ENCODE peak calls at places on chromosomes 16 and 17, in seven cellular contexts. One of them, this sample, is unnamed.

GRCh38 chr16:80931985-80932720 is 74.5 kb downstream of the CMC2 start:
- DNase-seq in HL-60: peak
- DNase-seq in left ventricle myocardium inferior: peak
- DNase-seq in stomach: peak
- DNase-seq in IMR-90: peak
- DNase-seq in tibial artery: peak
- DNase-seq in mammary epithelial cell: peak
- DNase-seq in this sample: peak

GRCh38 chr16:74785031-74785430 is 10.4 kb upstream of the FA2H start:
- DNase-seq in HL-60: no peak
- DNase-seq in left ventricle myocardium inferior: no peak
- DNase-seq in stomach: no peak
- DNase-seq in IMR-90: no peak
- DNase-seq in tibial artery: no peak
- DNase-seq in mammary epithelial cell: no peak
- DNase-seq in this sample: no peak

GRCh38 chr17:4934173-4934979 is 2.3 kb downstream of the GP1BA start:
- DNase-seq in HL-60: peak
- DNase-seq in left ventricle myocardium inferior: no peak
- DNase-seq in stomach: peak
- DNase-seq in IMR-90: peak
- DNase-seq in tibial artery: no peak
- DNase-seq in mammary epithelial cell: peak
- DNase-seq in this sample: no peak

GRCh38 chr17:61139219-61139618 is 260.4 kb upstream of the TBX2 start:
- DNase-seq in HL-60: peak
- DNase-seq in left ventricle myocardium inferior: no peak
- DNase-seq in stomach: peak
- DNase-seq in IMR-90: peak
- DNase-seq in tibial artery: peak
- DNase-seq in mammary epithelial cell: peak
- DNase-seq in this sample: no peak

GRCh38 chr16:5551909-5552308 is 454.3 kb upstream of the EEF2KMT start:
- DNase-seq in HL-60: no peak
- DNase-seq in left ventricle myocardium inferior: no peak
- DNase-seq in stomach: no peak
- DNase-seq in IMR-90: no peak
- DNase-seq in tibial artery: no peak
- DNase-seq in mammary epithelial cell: no peak
- DNase-seq in this sample: no peak

GRCh38 chr16:68636064-68636551 is 9.0 kb upstream of the CDH3 start:
- DNase-seq in HL-60: no peak
- DNase-seq in left ventricle myocardium inferior: no peak
- DNase-seq in stomach: peak
- DNase-seq in IMR-90: no peak
- DNase-seq in tibial artery: no peak
- DNase-seq in mammary epithelial cell: peak
- DNase-seq in this sample: no peak

GRCh38 chr16:49513040-49513439 is 139.4 kb downstream of the C16orf78 start:
- DNase-seq in HL-60: peak
- DNase-seq in left ventricle myocardium inferior: no peak
- DNase-seq in stomach: no peak
- DNase-seq in IMR-90: no peak
- DNase-seq in tibial artery: no peak
- DNase-seq in mammary epithelial cell: no peak
- DNase-seq in this sample: no peak

GRCh38 chr17:56319531-56319930 is 166.3 kb downstream of the ANKFN1 start:
- DNase-seq in HL-60: peak
- DNase-seq in left ventricle myocardium inferior: no peak
- DNase-seq in stomach: no peak
- DNase-seq in IMR-90: peak
- DNase-seq in tibial artery: no peak
- DNase-seq in mammary epithelial cell: peak
- DNase-seq in this sample: no peak

GRCh38 chr17:66417300-66417719 is 114.9 kb downstream of the PRKCA start:
- DNase-seq in HL-60: no peak
- DNase-seq in left ventricle myocardium inferior: no peak
- DNase-seq in stomach: no peak
- DNase-seq in IMR-90: no peak
- DNase-seq in tibial artery: no peak
- DNase-seq in mammary epithelial cell: peak
- DNase-seq in this sample: no peak

GRCh38 chr16:69340095-69340644 is 598 bp downstream of the NIP7 start:
- DNase-seq in HL-60: no peak
- DNase-seq in left ventricle myocardium inferior: no peak
- DNase-seq in stomach: no peak
- DNase-seq in IMR-90: peak
- DNase-seq in tibial artery: no peak
- DNase-seq in mammary epithelial cell: peak
- DNase-seq in this sample: no peak

GRCh38 chr17:78474631-78475146 is 96.2 kb downstream of the PGS1 start:
- DNase-seq in HL-60: no peak
- DNase-seq in left ventricle myocardium inferior: no peak
- DNase-seq in stomach: peak
- DNase-seq in IMR-90: no peak
- DNase-seq in tibial artery: no peak
- DNase-seq in mammary epithelial cell: no peak
- DNase-seq in this sample: no peak

GRCh38 chr16:56632160-56632847 is at the start of gene MT1M:
- DNase-seq in HL-60: no peak
- DNase-seq in left ventricle myocardium inferior: peak
- DNase-seq in stomach: peak
- DNase-seq in IMR-90: no peak
- DNase-seq in tibial artery: peak
- DNase-seq in mammary epithelial cell: no peak
- DNase-seq in this sample: peak

GRCh38 chr16:88264641-88265285 is 118.0 kb upstream of the ZNF469 start:
- DNase-seq in HL-60: peak
- DNase-seq in left ventricle myocardium inferior: peak
- DNase-seq in stomach: peak
- DNase-seq in IMR-90: peak
- DNase-seq in tibial artery: peak
- DNase-seq in mammary epithelial cell: peak
- DNase-seq in this sample: peak

GRCh38 chr16:78896280-78896679 is 704.3 kb downstream of the MAF start:
- DNase-seq in HL-60: no peak
- DNase-seq in left ventricle myocardium inferior: no peak
- DNase-seq in stomach: no peak
- DNase-seq in IMR-90: no peak
- DNase-seq in tibial artery: no peak
- DNase-seq in mammary epithelial cell: no peak
- DNase-seq in this sample: no peak

GRCh38 chr16:79714440-79714839 is 113.9 kb upstream of the MAF start:
- DNase-seq in HL-60: no peak
- DNase-seq in left ventricle myocardium inferior: no peak
- DNase-seq in stomach: no peak
- DNase-seq in IMR-90: no peak
- DNase-seq in tibial artery: peak
- DNase-seq in mammary epithelial cell: no peak
- DNase-seq in this sample: no peak

DNA sequence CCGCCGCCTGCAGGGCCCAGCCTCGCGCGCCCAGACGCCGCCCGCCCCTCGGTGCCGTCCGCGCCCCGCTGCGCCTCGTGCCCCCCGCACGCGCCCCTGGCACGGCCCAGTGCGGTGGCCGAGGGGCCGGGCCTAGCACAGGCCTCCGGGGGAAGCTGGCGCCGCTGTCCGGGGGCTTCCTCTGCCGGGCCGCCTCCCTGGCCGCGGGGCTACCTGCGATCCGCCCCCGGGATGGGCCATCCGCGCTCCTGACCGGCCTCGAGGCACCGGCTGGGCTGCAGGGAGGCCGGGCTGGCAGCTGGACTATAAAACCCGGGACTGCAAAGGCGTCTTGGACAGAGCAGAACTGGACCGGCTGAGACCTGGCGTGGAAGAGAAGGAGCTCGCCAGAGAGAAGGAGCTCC is 778 bp downstream of the BHLHA9 start:
- DNase-seq in HL-60: no peak
- DNase-seq in left ventricle myocardium inferior: no peak
- DNase-seq in stomach: no peak
- DNase-seq in IMR-90: no peak
- DNase-seq in tibial artery: no peak
- DNase-seq in mammary epithelial cell: no peak
- DNase-seq in this sample: no peak
- H3K4me3 ChIP-seq in HL-60: no peak
- H3K4me3 ChIP-seq in left ventricle myocardium inferior: no peak
- H3K4me3 ChIP-seq in stomach: no peak
- H3K4me3 ChIP-seq in IMR-90: no peak
- H3K4me3 ChIP-seq in tibial artery: no peak
- H3K4me3 ChIP-seq in mammary epithelial cell: no peak
- H3K4me3 ChIP-seq in this sample: no peak

GRCh38 chr17:80475949-80476876 is at the start of gene NPTX1:
- DNase-seq in HL-60: no peak
- DNase-seq in left ventricle myocardium inferior: no peak
- DNase-seq in stomach: no peak
- DNase-seq in IMR-90: no peak
- DNase-seq in tibial artery: no peak
- DNase-seq in mammary epithelial cell: no peak
- DNase-seq in this sample: no peak

GRCh38 chr17:80479246-80479566 is 2.8 kb upstream of the NPTX1 start:
- DNase-seq in HL-60: no peak
- DNase-seq in left ventricle myocardium inferior: no peak
- DNase-seq in stomach: no peak
- DNase-seq in IMR-90: no peak
- DNase-seq in tibial artery: no peak
- DNase-seq in mammary epithelial cell: no peak
- DNase-seq in this sample: no peak

GRCh38 chr17:80478487-80479245 is 2.3 kb upstream of the NPTX1 start:
- DNase-seq in HL-60: no peak
- DNase-seq in left ventricle myocardium inferior: no peak
- DNase-seq in stomach: no peak
- DNase-seq in IMR-90: no peak
- DNase-seq in tibial artery: no peak
- DNase-seq in mammary epithelial cell: no peak
- DNase-seq in this sample: no peak

GRCh38 chr17:80476877-80477646 is 655 bp upstream of the NPTX1 start:
- DNase-seq in HL-60: no peak
- DNase-seq in left ventricle myocardium inferior: no peak
- DNase-seq in stomach: no peak
- DNase-seq in IMR-90: no peak
- DNase-seq in tibial artery: no peak
- DNase-seq in mammary epithelial cell: no peak
- DNase-seq in this sample: no peak

GRCh38 chr17:80477647-80478478 is 1.5 kb upstream of the NPTX1 start:
- DNase-seq in HL-60: peak
- DNase-seq in left ventricle myocardium inferior: no peak
- DNase-seq in stomach: no peak
- DNase-seq in IMR-90: peak
- DNase-seq in tibial artery: no peak
- DNase-seq in mammary epithelial cell: peak
- DNase-seq in this sample: no peak
- TF ChIP-seq CTCF in HL-60: no peak
- TF ChIP-seq CTCF in left ventricle myocardium inferior: peak
- TF ChIP-seq CTCF in stomach: peak
- TF ChIP-seq CTCF in IMR-90: peak
- TF ChIP-seq CTCF in tibial artery: peak
- TF ChIP-seq CTCF in mammary epithelial cell: peak
- TF ChIP-seq CTCF in this sample: peak

DNA sequence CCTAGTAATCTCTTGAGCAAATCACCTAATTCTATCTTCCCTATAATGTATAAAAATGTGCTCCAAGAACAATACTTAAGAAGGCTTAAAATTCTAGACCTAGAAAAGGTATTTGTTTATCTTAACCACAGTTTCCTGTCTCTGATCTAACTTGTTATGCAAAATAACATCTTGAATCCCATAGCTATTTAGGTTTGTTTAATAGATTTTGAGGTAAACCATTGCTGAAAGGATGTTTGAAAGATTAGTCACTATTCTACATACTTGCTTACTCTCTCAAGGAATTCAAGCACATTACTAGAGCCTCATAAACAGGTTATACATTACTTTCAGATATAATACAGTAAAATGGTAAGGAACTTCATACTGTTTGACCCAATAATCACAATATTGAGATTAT is 13.0 kb downstream of the CA10 start:
- DNase-seq in HL-60: no peak
- DNase-seq in left ventricle myocardium inferior: no peak
- DNase-seq in stomach: no peak
- DNase-seq in IMR-90: no peak
- DNase-seq in tibial artery: no peak
- DNase-seq in mammary epithelial cell: peak
- DNase-seq in this sample: no peak
- H3K4me3 ChIP-seq in HL-60: no peak
- H3K4me3 ChIP-seq in left ventricle myocardium inferior: no peak
- H3K4me3 ChIP-seq in stomach: no peak
- H3K4me3 ChIP-seq in IMR-90: no peak
- H3K4me3 ChIP-seq in tibial artery: no peak
- H3K4me3 ChIP-seq in mammary epithelial cell: no peak
- H3K4me3 ChIP-seq in this sample: no peak

GRCh38 chr17:8574687-8575086 is 55.8 kb downstream of the MYH10 start:
- DNase-seq in HL-60: no peak
- DNase-seq in left ventricle myocardium inferior: peak
- DNase-seq in stomach: no peak
- DNase-seq in IMR-90: no peak
- DNase-seq in tibial artery: peak
- DNase-seq in mammary epithelial cell: no peak
- DNase-seq in this sample: no peak
- TF ChIP-seq CTCF in HL-60: no peak
- TF ChIP-seq CTCF in left ventricle myocardium inferior: peak
- TF ChIP-seq CTCF in stomach: no peak
- TF ChIP-seq CTCF in IMR-90: no peak
- TF ChIP-seq CTCF in tibial artery: peak
- TF ChIP-seq CTCF in mammary epithelial cell: peak
- TF ChIP-seq CTCF in this sample: no peak

GRCh38 chr17:77457572-77458201 is 316.9 kb downstream of the SEC14L1 start:
- DNase-seq in HL-60: no peak
- DNase-seq in left ventricle myocardium inferior: no peak
- DNase-seq in stomach: no peak
- DNase-seq in IMR-90: no peak
- DNase-seq in tibial artery: no peak
- DNase-seq in mammary epithelial cell: no peak
- DNase-seq in this sample: peak
- H3K4me3 ChIP-seq in HL-60: no peak
- H3K4me3 ChIP-seq in left ventricle myocardium inferior: no peak
- H3K4me3 ChIP-seq in stomach: peak
- H3K4me3 ChIP-seq in IMR-90: no peak
- H3K4me3 ChIP-seq in tibial artery: no peak
- H3K4me3 ChIP-seq in mammary epithelial cell: no peak
- H3K4me3 ChIP-seq in this sample: no peak

This sample was measured in dorsolateral prefrontal cortex.